ENCODE peak calls at places on chromosomes 4 and X, in four cellular contexts. I is neural progenitor cell, G is IMR-90, J is pancreas. U is an unnamed sample. For H3K9me3 and H3K4me1, the result is how much of the 10 kb centered on the place peaks cover.

GRCh38 chr4:4386736-4387392 is at the start of gene NSG1:
- DNase-seq in I (peak), G (peak), J (no peak), U (peak)

GRCh38 chrX:154317391-154318000 is 21.9 kb downstream of the TKTL1 start:
- DNase-seq in I (peak), G (peak), J (no peak), U (no peak)

GRCh38 chr4:123259676-123260428 is 136.7 kb upstream of the SPRY1 start:
- DNase-seq in I (peak), G (no peak), J (no peak), U (no peak)

GRCh38 chr4:150773032-150773431 is 191.1 kb downstream of the MAB21L2 start:
- DNase-seq in I (no peak), G (no peak), J (no peak), U (no peak)

GRCh38 chr4:2793920-2794706 is 1.2 kb downstream of the SH3BP2 start:
- DNase-seq in I (peak), G (no peak), J (peak), U (peak)

GRCh38 chrX:34656842-34657780 is at the start of gene TMEM47:
- DNase-seq in I (peak), G (peak), J (peak), U (peak)

GRCh38 chr4:114563536-114564315 is 34.9 kb upstream of the UGT8 start:
- DNase-seq in I (no peak), G (no peak), J (no peak), U (no peak)

GRCh38 chrX:35826503-35826902 is 28.4 kb downstream of the MAGEB16 start:
- DNase-seq in I (peak), G (no peak), J (no peak), U (no peak)

GRCh38 chrX:15838017-15838416 is 16.6 kb downstream of the AP1S2 start:
- DNase-seq in I (peak), G (no peak), J (no peak), U (no peak)

GRCh38 chrX:51420610-51421009 is 75.8 kb downstream of the NUDT11 start:
- DNase-seq in I (peak), G (peak), J (no peak), U (no peak)

GRCh38 chr4:74397748-74398426 is 32.9 kb downstream of the EREG start:
- DNase-seq in I (no peak), G (peak), J (no peak), U (no peak)

GRCh38 chr4:74391890-74392478 is 27.0 kb downstream of the EREG start:
- DNase-seq in I (no peak), G (no peak), J (no peak), U (no peak)

GRCh38 chr4:74394476-74395136 is 29.7 kb downstream of the EREG start:
- DNase-seq in I (no peak), G (peak), J (no peak), U (no peak)

GRCh38 chr4:74391346-74391745 is 26.4 kb downstream of the EREG start:
- DNase-seq in I (no peak), G (no peak), J (no peak), U (no peak)

DNA sequence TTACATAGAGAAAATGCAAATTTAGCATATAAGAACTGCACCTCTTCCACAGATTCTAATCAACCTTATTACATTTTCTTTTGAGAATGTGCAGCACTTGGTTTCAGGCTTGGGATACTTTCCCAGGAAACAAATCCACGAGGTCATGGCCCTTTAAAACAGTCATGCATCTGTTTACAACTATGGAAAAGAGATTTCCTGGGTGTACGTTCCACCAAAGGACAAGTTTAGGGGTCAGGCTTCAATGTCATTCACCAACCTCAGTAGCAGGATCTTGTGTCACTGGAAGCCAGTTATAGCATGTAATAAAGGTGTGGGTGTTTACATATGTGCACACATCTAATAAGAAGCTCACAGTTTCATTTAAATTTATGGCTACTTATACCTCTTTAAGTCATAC is 30.7 kb downstream of the EREG start:
- DNase-seq in I (no peak), G (peak), J (no peak), U (no peak)
- TF ChIP-seq CTCF in I (no peak), G (no peak), J (no peak), U (no peak)

GRCh38 chr4:102472441-102473013 is 28.6 kb upstream of the NFKB1 start:
- DNase-seq in I (no peak), G (no peak), J (no peak), U (no peak)

GRCh38 chr4:102478186-102478585 is 23.0 kb upstream of the NFKB1 start:
- DNase-seq in I (no peak), G (no peak), J (peak), U (no peak)

GRCh38 chr4:102473476-102473875 is 27.7 kb upstream of the NFKB1 start:
- DNase-seq in I (no peak), G (no peak), J (no peak), U (no peak)

GRCh38 chr4:102477657-102478056 is 23.5 kb upstream of the NFKB1 start:
- DNase-seq in I (no peak), G (peak), J (no peak), U (no peak)

GRCh38 chr4:102474736-102475504 is 26.2 kb upstream of the NFKB1 start:
- DNase-seq in I (no peak), G (no peak), J (no peak), U (no peak)
- H3K9me3 ChIP-seq in I (under half), G (under half), J (under half), U (under half)

DNA sequence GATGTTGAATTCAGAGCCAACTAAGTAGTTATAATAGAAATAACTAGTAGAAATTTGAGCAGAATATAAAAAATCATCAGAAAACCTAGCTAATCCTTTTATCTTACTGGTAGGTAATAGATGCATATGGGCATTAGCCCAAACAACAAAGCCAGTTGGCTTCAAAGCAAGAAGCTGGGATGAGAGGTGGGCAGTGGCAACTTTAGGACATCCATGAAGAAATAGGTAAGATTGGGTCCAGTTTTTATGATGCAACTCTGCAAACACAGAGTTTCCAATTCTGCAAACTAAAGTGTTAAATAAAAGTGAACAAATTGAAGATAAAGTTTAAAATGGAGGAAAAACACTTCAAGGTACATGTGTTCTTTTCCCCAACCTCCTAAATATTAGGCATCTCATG is 5.1 kb downstream of the PGRMC2 start:
- DNase-seq in I (no peak), G (no peak), J (no peak), U (no peak)
- H3K4me1 ChIP-seq in I (under half), G (under half), J (under half), U (under half)

DNA sequence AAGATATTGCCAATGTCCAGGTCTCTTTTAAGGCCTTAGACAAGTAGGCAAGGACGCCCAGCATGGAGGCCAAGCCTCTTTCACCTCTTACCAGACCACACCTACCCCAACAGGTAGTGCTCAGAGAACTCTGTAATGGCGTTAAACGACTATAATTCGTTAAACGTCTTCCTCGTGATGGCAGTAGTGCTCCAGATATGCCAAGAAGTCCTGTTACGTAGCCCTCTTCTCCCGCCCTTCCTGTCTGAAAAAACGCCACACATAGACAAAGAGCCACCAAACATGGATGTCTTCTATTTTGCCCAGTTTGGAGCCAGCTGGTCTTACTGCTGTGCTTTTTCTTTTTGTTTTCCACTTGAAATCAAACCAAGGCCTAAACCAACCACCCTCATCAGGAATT is 190.7 kb downstream of the OR13H1 start:
- DNase-seq in I (no peak), G (peak), J (no peak), U (peak)
- TF ChIP-seq CTCF in I (no peak), G (peak), J (no peak), U (peak)

GRCh38 chr4:385934-386707 is 48.5 kb downstream of the ZNF141 start:
- DNase-seq in I (no peak), G (no peak), J (peak), U (no peak)

GRCh38 chr4:386708-387105 is 49.1 kb downstream of the ZNF141 start:
- DNase-seq in I (no peak), G (no peak), J (no peak), U (no peak)

GRCh38 chr4:384311-385010 is 46.8 kb downstream of the ZNF141 start:
- DNase-seq in I (no peak), G (no peak), J (no peak), U (no peak)
- H3K9me3 ChIP-seq in I (under half), G (half or more), J (under half), U (half or more)

DNA sequence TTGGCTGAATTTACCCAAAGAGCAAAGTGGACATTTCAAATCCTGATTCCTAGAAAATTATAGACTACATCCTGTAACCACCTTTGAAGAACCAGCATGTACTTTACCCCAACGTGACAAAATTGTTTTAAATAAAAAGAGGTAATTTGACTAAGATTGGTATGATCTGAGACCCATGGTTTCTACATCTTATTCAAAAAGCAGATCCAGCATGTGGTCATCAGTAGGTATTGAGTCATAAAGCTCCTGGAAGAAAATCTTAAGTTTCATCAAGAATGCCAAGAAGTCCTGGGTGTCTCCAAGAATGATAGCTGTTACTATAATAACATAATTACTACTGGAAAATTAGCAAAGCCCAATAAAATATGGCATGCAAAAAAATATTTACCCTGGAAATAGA is 61.8 kb downstream of the NFKB1 start:
- DNase-seq in I (no peak), G (peak), J (no peak), U (no peak)
- H3K4me1 ChIP-seq in I (under half), G (under half), J (under half), U (under half)

DNA sequence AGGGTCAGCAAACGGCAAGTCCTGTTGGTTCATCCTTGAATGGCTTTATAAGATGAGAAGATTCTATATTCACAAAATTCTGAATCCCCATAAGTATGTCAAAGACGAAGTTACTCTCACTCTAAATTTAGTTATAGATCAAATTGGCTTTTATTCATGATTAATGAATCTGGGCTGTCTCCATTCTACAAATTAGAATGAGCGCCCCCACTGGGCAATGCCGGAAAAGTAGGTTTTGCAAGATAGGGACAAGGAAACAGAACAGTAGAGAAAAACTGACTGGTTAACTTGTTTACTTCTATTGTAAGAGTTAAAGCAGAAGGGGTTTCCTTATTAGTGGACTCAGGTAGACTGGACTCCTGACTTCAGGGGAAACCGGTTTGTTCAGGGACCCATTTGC is 100.3 kb downstream of the F11 start:
- DNase-seq in I (no peak), G (no peak), J (no peak), U (no peak)
- TF ChIP-seq CTCF in I (peak), G (no peak), J (no peak), U (no peak)

DNA sequence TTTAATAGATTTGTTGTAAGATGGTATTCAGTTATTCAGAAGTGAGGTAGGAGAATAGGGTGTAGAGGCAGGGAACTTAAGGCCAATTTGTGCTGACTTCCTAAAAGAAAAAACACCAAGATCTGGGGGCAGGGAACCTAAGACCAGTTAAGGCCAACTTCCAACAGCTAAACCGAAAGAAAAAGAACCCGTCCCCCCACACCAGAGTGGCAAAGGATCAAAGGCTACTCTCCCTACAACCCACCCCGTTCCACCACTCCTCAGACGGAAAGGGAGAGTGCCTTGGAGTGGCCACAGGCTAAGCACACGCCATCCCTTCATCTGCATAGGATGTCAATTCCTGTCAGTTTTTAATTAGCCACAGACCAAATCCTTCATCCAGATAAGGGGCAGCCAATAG is 3.7 kb upstream of the ZNF718 start:
- DNase-seq in I (no peak), G (no peak), J (no peak), U (no peak)
- H3K9me3 ChIP-seq in I (under half), G (under half), J (under half), U (under half)

U was measured in psoas muscle.